ENCODE peak calls at places on chromosomes 4 and X, in four cellular contexts. J is GM12878, I is K562, G is HepG2. S is an unnamed sample.

GRCh38 chrX:65643046-65643785 is 24.2 kb upstream of the MSN start:
- DNase-seq in J (no peak), I (no peak), G (no peak), S (no peak)

GRCh38 chrX:138128025-138128671 is 562.2 kb downstream of the ZIC3 start:
- DNase-seq in J (no peak), I (peak; percentile 25), G (peak; percentile 2), S (no peak)

GRCh38 chrX:791479-792034 is 161.0 kb downstream of the SHOX start:
- DNase-seq in J (no peak), I (no peak), G (no peak), S (peak; percentile 54)

GRCh38 chrX:9130031-9130430 is 96.1 kb upstream of the FAM9B start:
- DNase-seq in J (no peak), I (no peak), G (no peak), S (no peak)

GRCh38 chrX:107168712-107169111 is 37.5 kb downstream of the NUP62CL start:
- DNase-seq in J (no peak), I (no peak), G (no peak), S (no peak)

GRCh38 chr4:117331817-117332216 is 246.4 kb upstream of the TRAM1L1 start:
- DNase-seq in J (no peak), I (no peak), G (no peak), S (no peak)

GRCh38 chr4:112735474-112735951 is 98.6 kb downstream of the LARP7 start:
- DNase-seq in J (peak; percentile 69), I (no peak), G (no peak), S (no peak)

GRCh38 chr4:77465271-77465670 is 140.3 kb upstream of the CXCL13 start:
- DNase-seq in J (no peak), I (no peak), G (no peak), S (no peak)

GRCh38 chrX:137052641-137053235 is 18.9 kb upstream of the GPR101 start:
- DNase-seq in J (no peak), I (no peak), G (no peak), S (no peak)

GRCh38 chrX:115018040-115018647 is 728 bp upstream of the IL13RA2 start:
- DNase-seq in J (no peak), I (no peak), G (no peak), S (no peak)

GRCh38 chr4:17613761-17614415 is 553 bp upstream of the MED28 start:
- DNase-seq in J (no peak), I (no peak), G (peak; percentile 50), S (no peak)

GRCh38 chr4:29756966-29757365 is 963.2 kb upstream of the PCDH7 start:
- DNase-seq in J (no peak), I (no peak), G (no peak), S (no peak)

GRCh38 chr4:52833941-52834525 is 28.1 kb upstream of the RASL11B start:
- DNase-seq in J (no peak), I (no peak), G (no peak), S (no peak)

GRCh38 chrX:113929004-113929403 is 654.9 kb upstream of the HTR2C start:
- DNase-seq in J (no peak), I (peak; percentile 24), G (peak; percentile 36), S (peak; percentile 50)

GRCh38 chr4:98262431-98262830 is 1.2 kb downstream of the RAP1GDS1 start:
- DNase-seq in J (no peak), I (no peak), G (no peak), S (no peak)

GRCh38 chr4:3659131-3659530 is 107.1 kb upstream of the ADRA2C start:
- DNase-seq in J (no peak), I (no peak), G (no peak), S (no peak)

GRCh38 chrX:10166731-10167149 is 10.0 kb downstream of the CLCN4 start:
- DNase-seq in J (no peak), I (no peak), G (peak; percentile 39), S (no peak)

GRCh38 chr4:86482851-86483490 is 111.1 kb upstream of the PTPN13 start:
- DNase-seq in J (no peak), I (no peak), G (no peak), S (peak; percentile 89)

GRCh38 chr4:8132947-8133705 is 25.5 kb downstream of the ABLIM2 start:
- DNase-seq in J (no peak), I (no peak), G (no peak), S (no peak)

GRCh38 chrX:45894864-45895645 is 650.2 kb downstream of the ZNF674 start:
- DNase-seq in J (no peak), I (no peak), G (peak; percentile 84), S (no peak)

GRCh38 chrX:45903781-45904201 is 641.4 kb downstream of the ZNF674 start:
- DNase-seq in J (no peak), I (no peak), G (no peak), S (no peak)

DNA sequence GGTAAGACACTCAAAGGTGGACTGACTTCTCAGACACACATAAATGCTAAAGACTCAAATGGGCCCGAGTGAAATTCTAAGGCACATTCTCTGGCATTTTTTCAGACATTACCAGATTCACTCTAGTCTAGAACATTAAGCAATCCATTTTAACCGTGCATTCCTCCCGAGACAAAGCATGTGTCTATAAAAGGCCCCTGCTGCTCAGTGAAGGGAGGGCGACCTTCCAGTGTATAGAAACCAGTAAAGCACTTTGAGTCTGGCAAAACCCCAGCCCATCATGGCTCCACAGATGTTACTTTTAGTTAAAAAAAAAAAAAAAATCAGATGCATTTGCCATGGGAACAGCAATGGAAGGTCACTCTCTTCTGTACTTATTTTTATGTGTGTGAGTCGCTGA is 644.5 kb downstream of the ZNF674 start:
- DNase-seq in J (no peak), I (no peak), G (no peak), S (no peak)
- TF ChIP-seq HDAC2 in J (no peak), I (no peak), G (no peak), S (no peak)

DNA sequence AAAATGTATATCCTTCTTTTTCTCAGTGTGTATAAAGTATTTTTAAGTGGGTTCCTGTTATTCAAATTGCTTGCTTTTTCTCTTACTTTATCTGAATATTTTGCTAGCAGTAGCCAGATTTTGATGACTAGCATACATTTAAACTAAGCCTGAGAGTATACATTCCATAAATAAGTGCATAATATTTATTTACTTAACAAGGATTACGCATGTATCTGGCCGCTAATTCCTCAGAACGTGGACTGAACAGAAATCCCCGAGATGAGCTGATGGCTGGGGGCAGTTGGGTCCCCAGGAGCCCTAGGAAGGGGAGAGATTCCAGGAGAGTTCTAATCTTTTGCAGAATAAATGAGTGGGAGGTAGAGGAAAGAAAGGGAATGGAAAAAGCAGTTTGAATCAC is 91.0 kb downstream of the PHOX2B start:
- DNase-seq in J (no peak), I (no peak), G (no peak), S (no peak)
- TF ChIP-seq SRF in J (no peak), I (no peak), G (no peak), S (no peak)

GRCh38 chrX:20248592-20249192 is 18.0 kb downstream of the RPS6KA3 start:
- DNase-seq in J (no peak), I (no peak), G (no peak), S (no peak)

GRCh38 chrX:20253232-20253543 is 13.5 kb downstream of the RPS6KA3 start:
- DNase-seq in J (no peak), I (no peak), G (no peak), S (no peak)

GRCh38 chrX:20254712-20255299 is 11.9 kb downstream of the RPS6KA3 start:
- DNase-seq in J (no peak), I (no peak), G (no peak), S (no peak)

GRCh38 chrX:20252392-20253231 is 14.1 kb downstream of the RPS6KA3 start:
- DNase-seq in J (no peak), I (peak; percentile 42), G (peak; percentile 35), S (peak; percentile 29)
- TF ChIP-seq TAF1 in J (no peak), I (no peak), G (no peak), S (no peak)

GRCh38 chrX:14359316-14359715 is 170.0 kb upstream of the GLRA2 start:
- DNase-seq in J (no peak), I (no peak), G (no peak), S (no peak)
- TF ChIP-seq HDAC2 in J (no peak), I (no peak), G (no peak), S (no peak)

GRCh38 chr4:184939978-184940377 is 78.3 kb upstream of the HELT start:
- DNase-seq in J (no peak), I (no peak), G (no peak), S (no peak)

GRCh38 chr4:184940500-184940899 is 77.8 kb upstream of the HELT start:
- DNase-seq in J (no peak), I (no peak), G (no peak), S (no peak)

GRCh38 chr4:184938871-184939270 is 79.4 kb upstream of the HELT start:
- DNase-seq in J (no peak), I (no peak), G (no peak), S (peak; percentile 8)

GRCh38 chr4:184941671-184942070 is 76.6 kb upstream of the HELT start:
- DNase-seq in J (no peak), I (no peak), G (no peak), S (no peak)

GRCh38 chr4:184942447-184943425 is 75.6 kb upstream of the HELT start:
- DNase-seq in J (no peak), I (no peak), G (no peak), S (peak; percentile 22)
- TF ChIP-seq SRF in J (no peak), I (no peak), G (no peak), S (no peak)

DNA sequence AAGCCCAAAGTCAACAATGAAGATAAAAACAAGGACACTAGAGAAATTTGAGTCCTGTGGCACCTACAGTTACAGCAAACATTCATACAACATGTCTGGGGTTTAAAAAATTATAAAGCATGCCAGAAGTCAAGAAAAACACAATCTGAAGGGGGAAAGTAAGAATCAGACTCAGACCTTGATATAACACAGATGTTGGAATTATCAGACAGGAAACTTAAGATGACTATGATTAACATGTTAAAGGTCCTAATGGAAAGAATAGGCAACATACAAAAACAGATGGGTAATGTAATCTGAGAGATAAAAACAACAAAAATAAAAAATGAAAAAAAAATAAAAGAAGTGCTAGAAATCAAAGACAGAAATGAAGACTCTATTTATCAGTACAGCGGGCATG is 446.5 kb downstream of the SPRY1 start:
- DNase-seq in J (no peak), I (no peak), G (no peak), S (no peak)
- TF ChIP-seq TAF1 in J (no peak), I (no peak), G (no peak), S (no peak)

DNA sequence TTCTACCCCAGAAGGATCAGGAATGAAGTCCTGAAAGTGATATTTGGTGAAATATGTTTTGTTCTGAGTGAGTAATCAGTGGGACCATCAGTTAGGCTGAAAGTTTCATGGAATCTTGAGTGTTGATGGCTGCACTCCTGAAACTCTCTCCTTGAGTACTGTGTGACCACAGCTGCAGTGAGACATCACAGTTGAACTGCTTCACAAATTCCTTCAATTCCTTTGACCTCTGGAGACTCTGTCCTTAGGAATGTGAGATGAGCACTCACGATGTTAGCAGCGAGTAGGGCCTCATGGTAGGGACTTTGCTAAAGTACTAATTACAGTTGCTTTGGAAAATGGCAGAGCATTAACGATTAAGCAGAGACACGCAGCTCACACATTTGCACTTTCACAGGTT is 142.9 kb upstream of the SLC4A4 start:
- DNase-seq in J (no peak), I (no peak), G (no peak), S (no peak)
- TF ChIP-seq HDAC2 in J (no peak), I (no peak), G (no peak), S (no peak)

GRCh38 chrX:44980883-44981282 is 107.9 kb downstream of the KDM6A start:
- DNase-seq in J (no peak), I (no peak), G (no peak), S (no peak)
- TF ChIP-seq SRF in J (no peak), I (no peak), G (no peak), S (no peak)

S was measured in H1.